ENCODE peak calls at places on chromosomes 13 and 19, in four cellular contexts. A is astrocyte of the spinal cord; Z is stimulated activated CD4-positive, alpha-beta T cell treated with anti-CD3 and anti-CD28 coated beads, Interleukin-1b, Interleukin-23, amount 100 ng/mL, for 1 hour; Q is kidney glomerular epithelial cell. S is an unnamed sample.

GRCh38 chr19:16920816-16921529 is 32.2 kb downstream of the F2RL3 start:
- DNase-seq in A (peak; percentile 85), Z (no peak), Q (no peak), S (no peak)

GRCh38 chr13:77767413-77767812 is 69.9 kb downstream of the SLAIN1 start:
- DNase-seq in A (no peak), Z (no peak), Q (no peak), S (no peak)

GRCh38 chr19:49142866-49143335 is 12.3 kb downstream of the HRC start:
- DNase-seq in A (peak; percentile 90), Z (peak; percentile 35), Q (peak; percentile 89), S (no peak)

GRCh38 chr13:20721454-20722357 is 18.2 kb downstream of the IL17D start:
- DNase-seq in A (peak; percentile 58), Z (no peak), Q (no peak), S (no peak)

GRCh38 chr19:1206063-1206732 is 620 bp downstream of the STK11 start:
- DNase-seq in A (no peak), Z (no peak), Q (no peak), S (no peak)

GRCh38 chr13:60351326-60351725 is 45.7 kb upstream of the TDRD3 start:
- DNase-seq in A (peak; percentile 80), Z (no peak), Q (peak; percentile 76), S (no peak)

GRCh38 chr13:20173121-20173746 is 12.4 kb upstream of the GJA3 start:
- DNase-seq in A (no peak), Z (no peak), Q (no peak), S (no peak)

GRCh38 chr19:13381827-13382632 is 124.2 kb downstream of the CACNA1A start:
- DNase-seq in A (no peak), Z (no peak), Q (no peak), S (no peak)

GRCh38 chr13:46687810-46688209 is 109.2 kb downstream of the ESD start:
- DNase-seq in A (peak; percentile 36), Z (no peak), Q (peak; percentile 27), S (no peak)

GRCh38 chr13:99425485-99426341 is 75.6 kb upstream of the TM9SF2 start:
- DNase-seq in A (no peak), Z (no peak), Q (no peak), S (peak; percentile 11)